ENCODE peak calls at places on chromosomes 16 and 17, in nine cellular contexts. O, R, X, Y, D, P, U, F and K are unnamed samples.

GRCh38 chr16:19717319-19717718 is 708 bp downstream of the KNOP1 start:
- DNase-seq in F (peak), R (peak), Y (peak), P (no peak), X (no peak), D (no peak), U (no peak), O (no peak), K (no peak)

GRCh38 chr16:54936086-54936978 is 5.7 kb downstream of the IRX5 start:
- DNase-seq in O (no peak), D (no peak), F (no peak), P (no peak), Y (no peak), R (no peak), U (no peak), X (peak), K (no peak)

GRCh38 chr17:10875411-10875810 is 37.5 kb upstream of the PIRT start:
- DNase-seq in F (peak), U (no peak), P (peak), R (peak), X (no peak), O (no peak), D (no peak), Y (no peak), K (peak)

GRCh38 chr16:22814330-22815105 is 556 bp downstream of the HS3ST2 start:
- DNase-seq in P (no peak), F (no peak), O (no peak), Y (no peak), R (no peak), D (no peak), X (no peak), U (no peak), K (no peak)

GRCh38 chr17:48816774-48817590 is at the start of gene TTLL6:
- DNase-seq in F (peak), U (peak), R (peak), Y (peak), X (no peak), P (peak), D (peak), O (peak), K (peak)

GRCh38 chr16:68444058-68444657 is 4.2 kb downstream of the SMPD3 start:
- DNase-seq in Y (no peak), F (no peak), U (no peak), D (peak), O (no peak), X (peak), P (peak), R (peak), K (no peak)

GRCh38 chr17:41917957-41918391 is 777 bp downstream of the ACLY start:
- DNase-seq in P (peak), X (no peak), D (peak), Y (no peak), O (no peak), R (peak), U (peak), F (peak), K (peak)

GRCh38 chr17:39073916-39074315 is 77.5 kb downstream of the PLXDC1 start:
- DNase-seq in Y (no peak), U (no peak), F (no peak), X (no peak), R (no peak), D (no peak), P (no peak), O (no peak), K (no peak)

GRCh38 chr17:40415390-40415789 is 2.3 kb downstream of the TOP2A start:
- DNase-seq in R (peak), X (peak), Y (peak), U (no peak), D (no peak), F (peak), P (no peak), O (peak), K (peak)

GRCh38 chr17:56596741-56597494 is 3.4 kb downstream of the NOG start:
- DNase-seq in F (no peak), P (no peak), Y (no peak), U (no peak), R (no peak), X (no peak), D (no peak), O (no peak), K (no peak)

GRCh38 chr17:52837502-52837901 is 679.0 kb upstream of the CA10 start:
- DNase-seq in P (no peak), X (no peak), F (no peak), U (no peak), O (no peak), D (no peak), R (no peak), Y (no peak), K (no peak)

GRCh38 chr16:5010576-5011329 is 23.0 kb downstream of the NAGPA start:
- DNase-seq in X (no peak), R (peak), D (no peak), O (no peak), F (no peak), U (no peak), Y (no peak), P (no peak), K (no peak)

GRCh38 chr17:19727466-19728113 is 11.2 kb upstream of the SLC47A2 start:
- DNase-seq in P (peak), Y (no peak), O (peak), D (peak), R (no peak), X (peak), F (no peak), U (peak), K (no peak)

GRCh38 chr17:76524598-76525512 is 12.7 kb downstream of the CYGB start:
- DNase-seq in O (no peak), Y (no peak), X (no peak), D (peak), R (no peak), P (peak), U (no peak), F (no peak), K (no peak)

GRCh38 chr16:84703671-84704070 is 3.9 kb downstream of the USP10 start:
- DNase-seq in R (no peak), X (no peak), F (no peak), O (no peak), P (no peak), D (no peak), Y (no peak), U (no peak), K (no peak)

GRCh38 chr17:4520881-4521600 is 22.4 kb downstream of the SPNS2 start:
- DNase-seq in Y (no peak), R (no peak), P (no peak), U (no peak), D (no peak), O (no peak), X (no peak), F (no peak), K (no peak)

GRCh38 chr17:39662551-39663339 is 2.4 kb upstream of the TCAP start:
- DNase-seq in Y (no peak), D (no peak), X (no peak), U (no peak), R (no peak), O (no peak), F (no peak), P (peak), K (no peak)

GRCh38 chr17:1907818-1908698 is 78.3 kb downstream of the RPA1 start:
- DNase-seq in F (no peak), U (no peak), Y (no peak), X (no peak), R (peak), O (no peak), P (no peak), D (no peak), K (no peak)

GRCh38 chr17:28008526-28008925 is 34.0 kb upstream of the NLK start:
- DNase-seq in X (peak), P (peak), D (peak), U (peak), R (peak), O (peak), F (peak), Y (peak), K (no peak)

GRCh38 chr16:9570521-9570920 is 479.1 kb downstream of the HAPSTR1 start:
- DNase-seq in Y (no peak), X (no peak), D (no peak), F (no peak), U (no peak), P (no peak), R (no peak), O (no peak), K (no peak)

GRCh38 chr17:71412803-71413202 is 708.0 kb upstream of the SOX9 start:
- DNase-seq in X (peak), R (peak), F (no peak), P (no peak), D (no peak), O (peak), U (no peak), Y (peak), K (no peak)

DNA sequence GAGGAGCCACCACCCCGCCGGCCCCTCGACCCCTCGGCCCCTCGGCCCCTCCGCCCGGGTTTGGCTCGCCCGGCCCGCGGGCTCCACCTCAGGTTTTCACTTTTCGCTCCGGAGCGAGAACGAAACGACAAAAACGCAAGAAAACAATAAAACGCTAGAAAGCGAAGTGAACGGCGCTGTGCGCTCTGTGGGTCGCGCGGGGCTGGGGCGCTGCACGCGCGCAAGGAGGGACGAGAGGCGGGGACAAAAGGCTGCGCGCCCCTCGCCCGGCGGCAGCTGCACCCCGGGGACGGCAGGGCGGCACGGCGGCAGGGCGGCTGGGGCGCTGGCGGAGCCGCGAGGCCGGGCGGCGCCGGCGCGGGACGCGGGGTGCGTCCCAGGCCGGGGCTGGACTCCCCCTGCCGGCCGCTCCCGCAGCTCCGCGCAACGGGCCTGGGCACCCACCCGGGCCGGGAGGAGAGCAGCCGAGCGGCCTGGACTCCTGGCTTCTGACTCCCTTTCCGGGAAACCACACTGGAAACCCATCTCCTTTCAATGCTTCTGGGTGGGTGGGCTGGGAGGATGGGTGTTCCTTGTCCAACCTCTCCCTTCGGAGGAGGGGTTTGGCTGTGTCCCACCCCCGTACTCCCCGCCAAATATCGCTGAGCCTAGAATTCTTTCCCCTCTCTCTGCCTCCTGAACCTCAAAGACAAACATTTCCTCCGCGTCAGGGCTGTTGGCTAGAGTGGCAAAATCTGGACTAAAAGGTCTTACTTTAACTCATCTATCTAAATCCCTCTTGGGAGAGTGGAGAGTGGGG is 9.9 kb downstream of the TBX2 start:
- DNase-seq in X (no peak), D (peak), F (peak), U (no peak), P (peak), O (no peak), Y (peak), R (peak), K (peak)
- TF ChIP-seq CTCF in X (peak), D (peak), F (no peak), U (no peak), P (peak), O (peak), Y (peak), R (peak), K (peak)

DNA sequence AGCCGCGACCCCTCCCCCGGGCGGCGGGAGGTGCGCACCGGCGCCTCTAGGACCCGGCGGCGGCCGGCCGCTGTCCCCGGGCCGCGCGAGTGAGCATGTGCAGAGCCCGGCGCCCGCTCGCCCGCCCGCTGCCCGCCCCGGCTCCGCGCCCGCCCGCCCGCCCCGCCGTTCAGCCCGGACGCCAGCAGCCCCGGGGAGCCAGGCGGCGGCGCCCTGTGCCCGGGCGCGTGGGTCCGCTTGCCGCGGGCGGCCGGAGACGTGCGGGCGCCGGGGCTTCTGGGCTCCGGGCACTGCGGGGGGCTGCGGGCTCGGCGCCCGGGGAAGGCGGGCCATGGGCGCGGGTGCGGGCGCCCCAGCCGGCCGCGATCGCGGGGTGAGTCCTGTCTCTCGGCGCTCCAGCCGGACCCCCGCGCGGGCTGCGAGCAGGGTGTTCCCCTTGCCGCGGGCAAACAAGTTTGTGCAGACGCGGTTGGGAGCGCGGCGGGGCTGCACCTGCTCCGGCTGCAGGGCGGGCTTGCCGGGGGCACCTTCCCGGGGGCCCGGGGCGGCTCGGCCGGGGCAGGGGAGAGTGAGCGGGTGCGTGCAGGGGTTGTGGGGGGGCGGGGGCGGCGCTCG is at the start of gene WSCD1:
- DNase-seq in R (no peak), O (no peak), U (no peak), P (peak), F (peak), D (no peak), Y (peak), X (no peak), K (no peak)
- TF ChIP-seq CTCF in R (no peak), O (no peak), U (no peak), P (no peak), F (no peak), D (no peak), Y (no peak), X (no peak), K (no peak)

DNA sequence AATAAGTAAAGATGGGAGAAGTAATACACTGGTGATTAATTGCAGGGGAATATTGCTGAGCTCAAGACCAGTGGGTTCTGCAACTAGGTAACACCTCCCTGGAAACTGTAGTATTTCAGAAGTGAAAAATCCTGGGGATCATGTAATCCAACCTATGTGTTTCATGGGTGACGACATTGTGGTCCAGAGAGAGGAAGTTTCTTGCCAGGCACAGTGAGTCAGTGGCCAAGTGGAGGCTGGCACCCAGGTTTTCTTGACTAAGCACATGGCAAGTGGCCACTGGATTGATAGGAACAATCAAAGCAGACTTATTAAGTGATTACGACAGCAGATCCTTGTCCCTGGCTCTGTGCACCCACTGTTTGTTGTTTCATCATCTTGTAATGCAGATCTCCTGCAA is 14.6 kb upstream of the CIITA start:
- DNase-seq in Y (no peak), R (no peak), O (no peak), D (peak), F (no peak), U (peak), P (no peak), X (peak), K (no peak)
- TF ChIP-seq CTCF in Y (no peak), R (no peak), O (no peak), D (no peak), F (no peak), U (no peak), P (no peak), X (no peak), K (no peak)

GRCh38 chr17:44414394-44415155 is 25.1 kb upstream of the ITGA2B start:
- DNase-seq in X (no peak), F (no peak), U (no peak), R (no peak), D (no peak), O (no peak), Y (no peak), P (no peak), K (no peak)

GRCh38 chr17:44408786-44409185 is 19.3 kb upstream of the ITGA2B start:
- DNase-seq in O (no peak), F (no peak), R (peak), X (no peak), P (no peak), D (no peak), U (no peak), Y (no peak), K (peak)

DNA sequence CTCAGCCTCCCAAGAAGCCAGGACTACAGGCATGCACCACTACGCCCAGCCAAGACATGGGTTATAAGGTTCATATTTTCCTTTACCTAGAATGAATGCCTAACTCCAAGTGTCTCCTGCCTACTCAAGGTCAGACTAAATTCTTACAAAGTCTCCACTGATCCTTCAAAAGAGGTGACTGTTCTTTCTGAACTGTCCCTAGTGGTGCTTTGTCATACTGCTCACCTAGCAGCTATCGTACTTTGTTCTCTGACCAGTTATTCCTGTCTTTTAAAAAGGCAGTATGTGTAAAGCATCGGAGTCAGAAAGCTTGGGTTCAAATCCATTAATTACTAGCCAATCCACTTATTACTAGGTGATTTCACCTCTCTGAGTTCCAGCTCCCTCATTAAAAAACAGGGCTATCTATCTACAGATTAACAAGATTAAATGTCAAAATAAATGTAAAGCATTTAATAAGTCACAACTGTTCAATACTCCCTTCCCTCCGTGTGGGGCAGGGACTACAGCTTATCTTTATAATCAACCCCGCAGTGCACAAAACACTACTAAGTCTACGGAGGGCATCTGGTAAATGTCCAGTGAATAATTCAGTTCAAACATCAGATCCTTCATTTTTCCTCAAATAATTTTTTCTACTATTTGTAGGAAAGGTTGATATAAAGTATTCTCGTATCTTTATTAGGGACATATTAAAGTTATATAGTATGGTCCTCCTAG is 20.0 kb upstream of the ITGA2B start:
- DNase-seq in P (no peak), F (no peak), D (no peak), X (no peak), O (no peak), U (no peak), R (no peak), Y (no peak), K (no peak)
- TF ChIP-seq CTCF in P (no peak), F (no peak), D (no peak), X (peak), O (no peak), U (no peak), R (peak), Y (no peak), K (no peak)

GRCh38 chr17:2931426-2931825 is 132.0 kb downstream of the OR1D5 start:
- DNase-seq in F (no peak), Y (no peak), O (no peak), P (no peak), X (no peak), R (no peak), U (no peak), D (no peak), K (no peak)

GRCh38 chr17:2928294-2928890 is 132.2 kb downstream of the RAP1GAP2 start:
- DNase-seq in F (no peak), R (no peak), Y (no peak), D (no peak), P (no peak), U (no peak), O (no peak), X (no peak), K (no peak)

GRCh38 chr17:2932946-2933345 is 130.5 kb downstream of the OR1D5 start:
- DNase-seq in Y (no peak), X (no peak), U (no peak), R (no peak), F (no peak), O (no peak), P (no peak), D (no peak), K (no peak)

GRCh38 chr17:2931901-2932300 is 131.5 kb downstream of the OR1D5 start:
- DNase-seq in D (no peak), X (no peak), O (no peak), R (no peak), U (no peak), P (no peak), Y (no peak), F (no peak), K (no peak)

DNA sequence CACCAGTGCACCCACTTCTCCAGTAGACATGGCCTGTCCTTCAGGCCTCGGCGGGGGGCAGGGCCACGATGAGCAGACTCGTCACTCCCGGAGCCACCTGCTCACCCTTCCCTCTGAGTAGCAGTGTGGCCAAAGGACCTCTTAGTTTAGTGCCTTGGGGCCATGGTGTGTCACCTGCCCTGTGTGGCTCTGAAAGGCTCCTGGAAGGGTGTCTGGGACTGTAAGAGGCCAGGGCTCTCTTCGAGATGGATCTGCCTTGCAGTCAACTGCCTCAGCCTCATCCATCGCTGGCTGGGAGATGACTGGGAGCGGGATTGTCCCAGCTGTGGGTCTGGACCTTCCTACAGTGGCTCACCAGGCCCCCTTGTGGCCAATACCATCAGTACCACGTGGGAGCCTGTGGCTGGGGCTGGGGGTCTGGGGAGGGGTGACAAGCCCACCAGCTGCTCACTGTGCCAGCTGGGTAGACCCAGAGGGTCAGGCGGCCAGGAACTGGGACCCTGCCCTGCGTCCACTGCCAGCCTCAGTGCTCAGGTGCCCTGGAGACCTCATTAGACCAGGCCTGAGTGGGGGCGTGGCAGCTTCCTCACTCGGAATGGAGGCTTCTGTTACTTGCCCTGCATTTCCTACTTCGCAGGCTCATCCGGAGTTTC is 133.4 kb downstream of the OR1D5 start:
- DNase-seq in F (no peak), O (no peak), R (peak), P (peak), D (no peak), Y (peak), U (no peak), X (no peak), K (peak)
- TF ChIP-seq CTCF in F (peak), O (peak), R (peak), P (peak), D (peak), Y (peak), U (no peak), X (peak), K (peak)

DNA sequence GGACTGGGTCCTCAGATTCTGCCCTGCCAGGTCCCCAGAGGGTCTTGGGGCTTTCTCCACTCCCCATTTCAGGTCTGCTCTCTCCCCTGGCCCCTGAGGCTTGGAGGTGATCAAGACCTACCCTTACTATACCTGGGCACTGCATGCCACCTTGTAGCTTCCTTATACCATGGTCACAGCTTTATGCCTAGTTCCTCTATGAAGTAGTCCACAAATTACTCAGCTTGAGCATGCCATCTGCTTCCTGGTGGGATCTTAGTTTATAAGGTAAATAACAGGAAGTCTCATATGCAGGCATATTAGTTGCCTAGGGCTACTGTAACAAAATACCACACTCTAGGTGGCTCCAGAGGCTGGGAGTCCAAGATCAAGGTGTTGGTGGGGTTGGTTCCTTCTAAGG is 11.0 kb upstream of the PMFBP1 start:
- DNase-seq in X (no peak), D (no peak), R (no peak), F (no peak), O (no peak), Y (no peak), P (no peak), U (no peak), K (no peak)
- TF ChIP-seq CTCF in X (no peak), D (no peak), R (no peak), F (no peak), O (no peak), Y (no peak), P (no peak), U (no peak), K (no peak)